ENCODE peak calls at places on chromosomes 4 and X, in five cellular contexts. N is H9, I is IMR-90, G is mesendoderm, J is mesenchymal stem cell. A is an unnamed sample.

GRCh38 chr4:113382704-113383103 is 333.3 kb downstream of the ANK2 start:
- DNase-seq in N (no peak), I (no peak), G (no peak), J (peak), A (no peak)

GRCh38 chrX:135977611-135978010 is 3.8 kb upstream of the MMGT1 start:
- DNase-seq in N (no peak), I (peak), G (no peak), J (peak), A (no peak)

GRCh38 chr4:140141196-140141845 is 12.7 kb downstream of the MAML3 start:
- DNase-seq in N (no peak), I (no peak), G (no peak), J (no peak), A (no peak)

GRCh38 chr4:152686452-152687013 is 6.7 kb upstream of the TMEM154 start:
- DNase-seq in N (no peak), I (no peak), G (peak), J (no peak), A (no peak)

GRCh38 chr4:109657854-109658253 is 45.4 kb downstream of the CASP6 start:
- DNase-seq in N (no peak), I (no peak), G (no peak), J (no peak), A (no peak)

GRCh38 chrX:57929373-57929772 is 19.1 kb upstream of the ZXDA start:
- DNase-seq in N (no peak), I (peak), G (peak), J (peak), A (no peak)

GRCh38 chrX:45309096-45309495 is 108.4 kb upstream of the DIPK2B start:
- DNase-seq in N (no peak), I (peak), G (no peak), J (peak), A (no peak)

GRCh38 chr4:34922325-34922724 is 1322.0 kb downstream of the ARAP2 start:
- DNase-seq in N (no peak), I (no peak), G (no peak), J (no peak), A (no peak)

GRCh38 chr4:103118171-103118570 is 18.5 kb upstream of the BDH2 start:
- DNase-seq in N (no peak), I (peak), G (no peak), J (no peak), A (no peak)

GRCh38 chr4:2849267-2850140 is 5.9 kb downstream of the ADD1 start:
- DNase-seq in N (no peak), I (no peak), G (no peak), J (no peak), A (no peak)

GRCh38 chrX:106467422-106467821 is 144.4 kb upstream of the RADX start:
- DNase-seq in N (peak), I (no peak), G (peak), J (no peak), A (no peak)

GRCh38 chr4:7815562-7815961 is 124.1 kb downstream of the AFAP1 start:
- DNase-seq in N (no peak), I (peak), G (no peak), J (peak), A (no peak)

GRCh38 chrX:45781901-45782553 is 581.4 kb upstream of the DIPK2B start:
- DNase-seq in N (no peak), I (peak), G (peak), J (peak), A (no peak)

GRCh38 chr4:70722199-70722791 is 531 bp downstream of the RUFY3 start:
- DNase-seq in N (no peak), I (peak), G (peak), J (peak), A (no peak)

GRCh38 chrX:74242050-74242449 is 61.9 kb upstream of the ZCCHC13 start:
- DNase-seq in N (no peak), I (peak), G (no peak), J (peak), A (no peak)

GRCh38 chr4:3522651-3523050 is 9.6 kb downstream of the LRPAP1 start:
- DNase-seq in N (no peak), I (no peak), G (no peak), J (no peak), A (no peak)

GRCh38 chr4:1982124-1983052 is 26.4 kb downstream of the NELFA start:
- DNase-seq in N (no peak), I (no peak), G (no peak), J (no peak), A (no peak)

GRCh38 chr4:185096032-185096653 is 46.9 kb upstream of the SLC25A4 start:
- DNase-seq in N (no peak), I (peak), G (peak), J (peak), A (no peak)

GRCh38 chrX:84118769-84119168 is 69.2 kb downstream of the RPS6KA6 start:
- DNase-seq in N (no peak), I (no peak), G (no peak), J (no peak), A (no peak)

GRCh38 chr4:62118558-62118957 is 918.4 kb downstream of the ADGRL3 start:
- DNase-seq in N (no peak), I (no peak), G (no peak), J (no peak), A (no peak)

GRCh38 chr4:102403115-102403514 is 57.8 kb upstream of the SLC39A8 start:
- DNase-seq in N (no peak), I (no peak), G (no peak), J (no peak), A (no peak)

GRCh38 chrX:11755724-11756123 is 2.3 kb upstream of the MSL3 start:
- DNase-seq in N (no peak), I (no peak), G (no peak), J (no peak), A (no peak)

GRCh38 chr4:146245899-146246298 is 31.6 kb downstream of the REELD1 start:
- DNase-seq in N (no peak), I (no peak), G (no peak), J (no peak), A (no peak)

GRCh38 chr4:36065274-36065871 is 178.9 kb downstream of the ARAP2 start:
- DNase-seq in N (no peak), I (no peak), G (no peak), J (no peak), A (no peak)

GRCh38 chr4:44583393-44583792 is 68.0 kb downstream of the YIPF7 start:
- DNase-seq in N (peak), I (no peak), G (peak), J (no peak), A (no peak)

GRCh38 chr4:139901516-139902327 is 236.1 kb downstream of the MGST2 start:
- DNase-seq in N (no peak), I (peak), G (peak), J (peak), A (no peak)

GRCh38 chrX:42241421-42241820 is 318.1 kb upstream of the CASK start:
- DNase-seq in N (peak), I (no peak), G (peak), J (peak), A (no peak)

GRCh38 chr4:54539500-54540029 is 118.2 kb upstream of the KIT start:
- DNase-seq in N (peak), I (peak), G (peak), J (peak), A (peak)

GRCh38 chr4:13615162-13615561 is 12.4 kb downstream of the BOD1L1 start:
- DNase-seq in N (no peak), I (no peak), G (no peak), J (no peak), A (no peak)

GRCh38 chrX:17397074-17397473 is 22.1 kb downstream of the NHS start:
- DNase-seq in N (no peak), I (peak), G (peak), J (no peak), A (no peak)
- H3K9ac ChIP-seq in N (no peak), I (no peak), G (no peak), J (no peak), A (no peak)

DNA sequence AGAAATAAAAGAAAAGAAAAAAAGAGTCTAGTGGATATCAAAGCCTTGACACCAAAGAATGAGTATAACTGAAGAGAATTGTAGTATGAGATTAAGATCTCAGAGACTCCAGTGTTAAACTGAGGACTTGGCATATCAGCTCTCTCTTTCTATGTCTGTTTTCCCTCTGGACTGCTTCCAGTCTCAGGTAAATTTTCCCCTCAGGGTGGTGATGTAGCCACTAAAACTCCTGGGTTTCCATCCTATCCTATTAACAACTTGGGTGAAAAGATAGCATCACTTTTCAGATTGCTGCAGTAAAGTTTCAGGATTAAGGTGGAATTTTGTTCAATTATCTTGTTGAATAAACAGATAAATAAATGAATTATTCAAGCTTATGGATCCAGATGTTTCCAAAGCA is 85.7 kb downstream of the ATP10D start:
- DNase-seq in N (no peak), I (no peak), G (no peak), J (no peak), A (no peak)
- H2BK5ac ChIP-seq in N (no peak), I (no peak), G (no peak), J (no peak), A (no peak)

GRCh38 chr4:15736514-15737050 is 33.7 kb downstream of the BST1 start:
- DNase-seq in N (no peak), I (no peak), G (no peak), J (no peak), A (no peak)

GRCh38 chr4:15737255-15737654 is 34.4 kb downstream of the BST1 start:
- DNase-seq in N (no peak), I (no peak), G (no peak), J (no peak), A (no peak)

GRCh38 chr4:15738877-15739276 is 36.0 kb downstream of the BST1 start:
- DNase-seq in N (no peak), I (peak), G (no peak), J (no peak), A (no peak)

GRCh38 chr4:15740764-15741404 is 37.2 kb upstream of the CD38 start:
- DNase-seq in N (no peak), I (no peak), G (no peak), J (no peak), A (no peak)

DNA sequence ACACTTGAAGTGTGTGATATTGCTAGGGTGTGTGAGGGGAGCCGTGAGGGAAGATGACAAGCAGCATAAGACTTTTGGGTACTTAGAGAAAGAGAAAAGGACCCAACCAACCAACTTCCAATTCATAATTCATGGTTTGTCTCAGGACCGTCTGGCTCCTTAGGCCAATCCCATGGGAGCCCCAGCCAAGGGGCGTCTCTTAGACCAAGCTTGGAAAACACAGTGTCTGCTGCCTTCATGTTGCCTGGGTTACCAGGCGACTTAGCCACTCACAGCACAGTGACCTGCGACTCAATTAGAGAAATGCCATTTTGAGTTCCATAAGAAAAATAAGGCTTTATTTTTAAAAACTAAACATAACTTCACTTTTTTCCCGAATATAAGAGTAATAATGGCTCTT is 32.7 kb downstream of the BST1 start:
- DNase-seq in N (no peak), I (no peak), G (no peak), J (no peak), A (no peak)
- H3K9ac ChIP-seq in N (no peak), I (no peak), G (no peak), J (no peak), A (no peak)

GRCh38 chrX:148381603-148382002 is 118.8 kb upstream of the AFF2 start:
- DNase-seq in N (no peak), I (no peak), G (no peak), J (no peak), A (no peak)
- H2BK5ac ChIP-seq in N (no peak), I (no peak), G (no peak), J (no peak), A (no peak)

GRCh38 chrX:12986886-12987285 is 12.0 kb downstream of the TMSB4X start:
- DNase-seq in N (no peak), I (no peak), G (no peak), J (no peak), A (no peak)

GRCh38 chrX:12987340-12987739 is 12.4 kb downstream of the TMSB4X start:
- DNase-seq in N (no peak), I (no peak), G (no peak), J (no peak), A (no peak)

GRCh38 chrX:12984629-12985303 is 9.9 kb downstream of the TMSB4X start:
- DNase-seq in N (no peak), I (peak), G (no peak), J (no peak), A (no peak)

GRCh38 chrX:12986164-12986779 is 11.4 kb downstream of the TMSB4X start:
- DNase-seq in N (no peak), I (no peak), G (no peak), J (no peak), A (no peak)

DNA sequence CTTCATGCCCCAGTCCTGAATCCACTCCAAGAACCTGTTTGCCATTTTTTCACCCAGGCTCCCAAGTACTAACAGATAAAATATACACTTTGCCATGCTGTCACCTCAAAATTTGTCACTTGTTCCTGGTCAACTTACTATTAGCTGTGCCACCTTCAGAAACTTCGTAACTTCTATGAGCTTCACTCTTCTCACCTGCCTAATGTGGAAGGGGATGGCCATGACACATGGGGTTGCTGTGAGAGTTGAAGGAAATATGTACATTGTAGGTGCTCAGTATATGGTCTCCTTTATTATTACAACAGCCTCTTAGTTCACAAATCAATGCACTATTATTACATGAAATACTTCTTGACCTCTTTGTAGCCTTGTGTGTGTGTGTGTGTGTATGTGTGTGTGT is 10.4 kb downstream of the TMSB4X start:
- DNase-seq in N (no peak), I (no peak), G (no peak), J (no peak), A (no peak)
- H3K9ac ChIP-seq in N (no peak), I (no peak), G (no peak), J (peak), A (no peak)

GRCh38 chrX:71955530-71956120 is 45.0 kb downstream of the NHSL2 start:
- DNase-seq in N (no peak), I (no peak), G (no peak), J (no peak), A (no peak)

GRCh38 chrX:71953391-71953790 is 42.7 kb downstream of the NHSL2 start:
- DNase-seq in N (no peak), I (no peak), G (no peak), J (no peak), A (no peak)

GRCh38 chrX:71954458-71954857 is 43.8 kb downstream of the NHSL2 start:
- DNase-seq in N (no peak), I (no peak), G (no peak), J (no peak), A (no peak)

GRCh38 chrX:71953946-71954345 is 43.3 kb downstream of the NHSL2 start:
- DNase-seq in N (no peak), I (no peak), G (no peak), J (peak), A (no peak)

GRCh38 chrX:71958281-71958675 is 47.6 kb downstream of the NHSL2 start:
- DNase-seq in N (no peak), I (no peak), G (peak), J (no peak), A (peak)
- H2BK5ac ChIP-seq in N (no peak), I (no peak), G (peak), J (no peak), A (no peak)

GRCh38 chrX:13694359-13694758 is 5.4 kb downstream of the RAB9A start:
- DNase-seq in N (no peak), I (no peak), G (no peak), J (peak), A (no peak)

GRCh38 chrX:13694983-13695382 is 6.1 kb downstream of the RAB9A start:
- DNase-seq in N (no peak), I (no peak), G (no peak), J (no peak), A (no peak)

GRCh38 chrX:13691845-13692334 is 3.0 kb downstream of the RAB9A start:
- DNase-seq in N (no peak), I (no peak), G (peak), J (no peak), A (no peak)

GRCh38 chrX:13692771-13693231 is 3.9 kb downstream of the RAB9A start:
- DNase-seq in N (no peak), I (no peak), G (no peak), J (no peak), A (no peak)

GRCh38 chrX:13693341-13693871 is 4.5 kb downstream of the RAB9A start:
- DNase-seq in N (no peak), I (no peak), G (peak), J (no peak), A (no peak)
- H3K9ac ChIP-seq in N (no peak), I (no peak), G (no peak), J (peak), A (no peak)

GRCh38 chrX:9866633-9867032 is 80.4 kb downstream of the SHROOM2 start:
- DNase-seq in N (no peak), I (no peak), G (no peak), J (peak), A (no peak)

GRCh38 chrX:9865804-9866471 is 79.7 kb downstream of the SHROOM2 start:
- DNase-seq in N (no peak), I (peak), G (peak), J (peak), A (no peak)

GRCh38 chrX:9864011-9864410 is 77.8 kb downstream of the SHROOM2 start:
- DNase-seq in N (no peak), I (no peak), G (peak), J (no peak), A (no peak)

GRCh38 chrX:9867214-9867613 is 81.0 kb downstream of the SHROOM2 start:
- DNase-seq in N (no peak), I (no peak), G (no peak), J (no peak), A (no peak)

DNA sequence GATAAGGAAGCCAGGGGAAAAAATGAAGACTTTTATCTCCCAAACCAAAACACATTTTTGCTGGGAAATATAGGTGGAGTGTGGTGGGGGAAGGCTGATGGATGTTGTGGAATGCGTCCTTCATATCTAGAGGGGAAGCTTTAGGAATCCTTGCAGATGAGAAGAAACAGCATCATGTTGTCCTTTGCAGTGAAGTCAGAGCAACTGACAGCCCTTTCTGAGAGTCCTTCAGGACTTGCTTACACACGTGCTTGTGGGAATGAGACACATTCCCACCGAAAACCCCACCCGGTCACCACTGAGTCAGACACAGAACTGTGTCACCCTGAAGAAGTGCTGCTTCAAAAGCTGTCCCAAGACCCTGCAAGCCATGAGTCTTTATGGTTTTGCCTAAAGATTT is 81.5 kb downstream of the SHROOM2 start:
- DNase-seq in N (no peak), I (peak), G (no peak), J (no peak), A (no peak)
- H2BK5ac ChIP-seq in N (no peak), I (no peak), G (no peak), J (no peak), A (no peak)

GRCh38 chr4:88360791-88361190 is 17.9 kb upstream of the HERC6 start:
- DNase-seq in N (no peak), I (no peak), G (no peak), J (no peak), A (no peak)

GRCh38 chr4:88360256-88360655 is 18.4 kb upstream of the HERC6 start:
- DNase-seq in N (no peak), I (no peak), G (no peak), J (no peak), A (no peak)

GRCh38 chr4:88357262-88357661 is 21.4 kb upstream of the HERC6 start:
- DNase-seq in N (no peak), I (no peak), G (no peak), J (no peak), A (no peak)

GRCh38 chr4:88356771-88357170 is 21.9 kb upstream of the HERC6 start:
- DNase-seq in N (no peak), I (no peak), G (no peak), J (no peak), A (no peak)

DNA sequence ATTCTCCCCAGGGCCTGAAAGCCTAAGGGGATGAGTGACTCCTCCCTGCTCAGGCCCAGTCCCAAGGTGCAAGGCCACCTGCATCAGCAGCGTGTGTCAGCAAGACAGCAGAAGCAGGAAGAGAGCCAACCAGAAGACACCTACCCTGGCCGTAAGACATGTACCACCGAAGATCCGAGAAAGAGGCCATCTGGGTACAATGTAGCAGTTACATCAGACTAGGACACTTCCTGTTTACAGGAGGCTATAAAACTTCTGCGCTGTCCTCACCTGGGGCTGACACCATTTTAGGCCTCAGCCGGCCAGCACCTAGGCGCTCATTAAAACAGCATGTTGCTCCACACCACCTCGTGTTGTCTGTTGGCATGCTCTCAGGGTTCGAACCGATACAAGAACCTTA is 19.1 kb upstream of the HERC6 start:
- DNase-seq in N (no peak), I (no peak), G (no peak), J (no peak), A (no peak)
- H3K9ac ChIP-seq in N (no peak), I (no peak), G (no peak), J (no peak), A (no peak)

A was measured in neuronal stem cell.